ENCODE peak calls at places on chromosomes 13 and 19, in five cellular contexts. One of them, this sample, is unnamed.

GRCh38 chr13:37319041-37319443 is 213.6 kb upstream of the CSNK1A1L start:
- DNase-seq in non-pigmented ciliary epithelial cell: no peak
- DNase-seq in astrocyte of the cerebellum: no peak
- DNase-seq in stimulated activated CD8-positive, alpha-beta memory T cell treated with anti-CD3 and anti-CD28 coated beads, Interleukin-15, amount 100 ng/mL, for 1 hour: no peak
- DNase-seq in psoas muscle: no peak
- DNase-seq in this sample: no peak

GRCh38 chr13:108218044-108218974 is at the start of gene ABHD13:
- DNase-seq in astrocyte of the cerebellum: peak
- DNase-seq in non-pigmented ciliary epithelial cell: peak
- DNase-seq in stimulated activated CD8-positive, alpha-beta memory T cell treated with anti-CD3 and anti-CD28 coated beads, Interleukin-15, amount 100 ng/mL, for 1 hour: peak
- DNase-seq in psoas muscle: peak
- DNase-seq in this sample: peak

GRCh38 chr13:45799451-45799850 is 52.1 kb downstream of the SIAH3 start:
- DNase-seq in stimulated activated CD8-positive, alpha-beta memory T cell treated with anti-CD3 and anti-CD28 coated beads, Interleukin-15, amount 100 ng/mL, for 1 hour: no peak
- DNase-seq in non-pigmented ciliary epithelial cell: no peak
- DNase-seq in psoas muscle: peak
- DNase-seq in astrocyte of the cerebellum: no peak
- DNase-seq in this sample: no peak

GRCh38 chr19:4577020-4577782 is 17.7 kb upstream of the SEMA6B start:
- DNase-seq in astrocyte of the cerebellum: no peak
- DNase-seq in psoas muscle: no peak
- DNase-seq in stimulated activated CD8-positive, alpha-beta memory T cell treated with anti-CD3 and anti-CD28 coated beads, Interleukin-15, amount 100 ng/mL, for 1 hour: no peak
- DNase-seq in non-pigmented ciliary epithelial cell: no peak
- DNase-seq in this sample: no peak

GRCh38 chr13:25180450-25180794 is 8.3 kb upstream of the AMER2 start:
- DNase-seq in non-pigmented ciliary epithelial cell: no peak
- DNase-seq in stimulated activated CD8-positive, alpha-beta memory T cell treated with anti-CD3 and anti-CD28 coated beads, Interleukin-15, amount 100 ng/mL, for 1 hour: no peak
- DNase-seq in psoas muscle: no peak
- DNase-seq in astrocyte of the cerebellum: no peak
- DNase-seq in this sample: no peak

GRCh38 chr19:39342647-39343305 is 555 bp downstream of the SAMD4B start:
- DNase-seq in stimulated activated CD8-positive, alpha-beta memory T cell treated with anti-CD3 and anti-CD28 coated beads, Interleukin-15, amount 100 ng/mL, for 1 hour: no peak
- DNase-seq in psoas muscle: peak
- DNase-seq in astrocyte of the cerebellum: no peak
- DNase-seq in non-pigmented ciliary epithelial cell: no peak
- DNase-seq in this sample: peak

GRCh38 chr13:23876265-23876664 is 12.9 kb downstream of the MIPEP start:
- DNase-seq in astrocyte of the cerebellum: no peak
- DNase-seq in psoas muscle: no peak
- DNase-seq in stimulated activated CD8-positive, alpha-beta memory T cell treated with anti-CD3 and anti-CD28 coated beads, Interleukin-15, amount 100 ng/mL, for 1 hour: no peak
- DNase-seq in non-pigmented ciliary epithelial cell: no peak
- DNase-seq in this sample: no peak

GRCh38 chr19:1407662-1408299 is 395 bp downstream of the DAZAP1 start:
- DNase-seq in psoas muscle: no peak
- DNase-seq in non-pigmented ciliary epithelial cell: no peak
- DNase-seq in astrocyte of the cerebellum: no peak
- DNase-seq in stimulated activated CD8-positive, alpha-beta memory T cell treated with anti-CD3 and anti-CD28 coated beads, Interleukin-15, amount 100 ng/mL, for 1 hour: no peak
- DNase-seq in this sample: no peak

GRCh38 chr13:41075485-41075884 is 14.2 kb downstream of the WBP4 start:
- DNase-seq in astrocyte of the cerebellum: no peak
- DNase-seq in psoas muscle: no peak
- DNase-seq in stimulated activated CD8-positive, alpha-beta memory T cell treated with anti-CD3 and anti-CD28 coated beads, Interleukin-15, amount 100 ng/mL, for 1 hour: no peak
- DNase-seq in non-pigmented ciliary epithelial cell: no peak
- DNase-seq in this sample: no peak